ENCODE peak calls at places on chromosomes 5 and 9, in five cellular contexts. N, S, O, G and Q are unnamed samples.
A peak's percentile ranks its signal among the peaks of the same experiment; 100 is the strongest.

GRCh38 chr9:88809371-88809770 is 181.9 kb upstream of the S1PR3 start:
- DNase-seq in S (no peak), N (no peak), O (no peak), G (no peak), Q (no peak)

GRCh38 chr9:124783830-124784229 is 6.9 kb downstream of the OLFML2A start:
- DNase-seq in G (no peak), N (no peak), O (no peak), S (no peak), Q (no peak)

GRCh38 chr5:150506571-150507282 is 1.2 kb upstream of the NDST1 start:
- DNase-seq in S (no peak), G (no peak), N (no peak), O (no peak), Q (no peak)

GRCh38 chr9:135048046-135048757 is 39.3 kb upstream of the OLFM1 start:
- DNase-seq in G (no peak), S (peak; percentile 6), O (no peak), N (no peak), Q (no peak)

GRCh38 chr9:29475471-29475870 is 1902.2 kb upstream of the C9orf72 start:
- DNase-seq in N (no peak), S (no peak), G (no peak), O (no peak), Q (no peak)

GRCh38 chr5:116935561-116936162 is 361.0 kb upstream of the SEMA6A start:
- DNase-seq in G (no peak), S (no peak), N (no peak), O (no peak), Q (no peak)

GRCh38 chr9:114779352-114779845 is 26.4 kb downstream of the TNFSF15 start:
- DNase-seq in N (no peak), G (peak; percentile 81), S (no peak), O (peak; percentile 46), Q (no peak)

GRCh38 chr5:139458580-139459407 is 3.7 kb downstream of the ECSCR start:
- DNase-seq in N (no peak), S (no peak), O (peak; percentile 89), G (peak; percentile 42), Q (no peak)

GRCh38 chr9:124202447-124202971 is 55.2 kb upstream of the NEK6 start:
- DNase-seq in O (peak; percentile 16), G (peak; percentile 87), N (no peak), S (peak; percentile 76), Q (peak; percentile 95)

GRCh38 chr5:96885518-96886338 is 9.4 kb downstream of the ERAP2 start:
- DNase-seq in S (peak; percentile 23), G (no peak), O (peak; percentile 35), N (no peak), Q (no peak)

GRCh38 chr5:103847060-103847459 is 284.5 kb upstream of the NUDT12 start:
- DNase-seq in G (no peak), S (no peak), N (peak; percentile 26), O (peak; percentile 55), Q (no peak)

GRCh38 chr9:123742009-123742767 is 187.7 kb downstream of the DENND1A start:
- DNase-seq in G (no peak), O (peak; percentile 61), N (no peak), S (no peak), Q (no peak)

GRCh38 chr9:105510024-105510423 is 47.9 kb upstream of the FKTN start:
- DNase-seq in G (no peak), O (peak; percentile 96), N (peak; percentile 9), S (no peak), Q (no peak)

GRCh38 chr5:93092349-93093105 is 488.5 kb downstream of the NR2F1-AS1 start:
- DNase-seq in S (no peak), N (no peak), G (no peak), O (peak; percentile 62), Q (no peak)

GRCh38 chr9:93300585-93301081 is 116.7 kb downstream of the WNK2 start:
- DNase-seq in G (no peak), S (peak; percentile 24), N (no peak), O (no peak), Q (no peak)

GRCh38 chr5:1793301-1793740 is 6.3 kb downstream of the MRPL36 start:
- DNase-seq in N (no peak), G (peak; percentile 27), S (no peak), O (peak; percentile 53), Q (no peak)

GRCh38 chr9:124697326-124698200 is 73.5 kb downstream of the NR6A1 start:
- DNase-seq in G (no peak), S (no peak), N (no peak), O (peak; percentile 86), Q (no peak)

GRCh38 chr5:29382735-29383280 is 1810.7 kb upstream of the CDH6 start:
- DNase-seq in S (no peak), O (no peak), G (no peak), N (no peak), Q (no peak)

GRCh38 chr5:180811012-180811622 is 8.5 kb upstream of the MGAT1 start:
- DNase-seq in S (no peak), N (no peak), G (no peak), O (no peak), Q (no peak)

GRCh38 chr9:38417003-38417965 is 7.0 kb downstream of the IGFBPL1 start:
- DNase-seq in G (no peak), N (no peak), S (no peak), O (no peak), Q (no peak)
- TF ChIP-seq CTCF in G (no peak), N (peak; percentile 45), S (peak; percentile 57), O (peak; percentile 27), Q (peak; percentile 77)

GRCh38 chr5:94618493-94619328 is at the start of the genes KIAA0825 and SLF1:
- DNase-seq in N (peak; percentile 35), G (peak; percentile 90), S (peak; percentile 80), O (peak; percentile 89), Q (peak; percentile 64)

GRCh38 chr5:94614156-94614805 is 4.1 kb downstream of the KIAA0825 start:
- DNase-seq in S (no peak), G (no peak), O (no peak), N (no peak), Q (no peak)

GRCh38 chr5:94618029-94618492 is 343 bp downstream of the KIAA0825 start:
- DNase-seq in N (peak; percentile 8), O (peak; percentile 79), G (peak; percentile 71), S (no peak), Q (no peak)

GRCh38 chr5:94615843-94616242 is 2.6 kb downstream of the KIAA0825 start:
- DNase-seq in N (no peak), G (no peak), O (no peak), S (no peak), Q (no peak)

GRCh38 chr5:94613583-94613982 is 4.8 kb downstream of the KIAA0825 start:
- DNase-seq in O (peak; percentile 1), G (no peak), N (no peak), S (no peak), Q (no peak)
- TF ChIP-seq CTCF in O (no peak), G (no peak), N (peak; percentile 14), S (no peak), Q (no peak)

DNA sequence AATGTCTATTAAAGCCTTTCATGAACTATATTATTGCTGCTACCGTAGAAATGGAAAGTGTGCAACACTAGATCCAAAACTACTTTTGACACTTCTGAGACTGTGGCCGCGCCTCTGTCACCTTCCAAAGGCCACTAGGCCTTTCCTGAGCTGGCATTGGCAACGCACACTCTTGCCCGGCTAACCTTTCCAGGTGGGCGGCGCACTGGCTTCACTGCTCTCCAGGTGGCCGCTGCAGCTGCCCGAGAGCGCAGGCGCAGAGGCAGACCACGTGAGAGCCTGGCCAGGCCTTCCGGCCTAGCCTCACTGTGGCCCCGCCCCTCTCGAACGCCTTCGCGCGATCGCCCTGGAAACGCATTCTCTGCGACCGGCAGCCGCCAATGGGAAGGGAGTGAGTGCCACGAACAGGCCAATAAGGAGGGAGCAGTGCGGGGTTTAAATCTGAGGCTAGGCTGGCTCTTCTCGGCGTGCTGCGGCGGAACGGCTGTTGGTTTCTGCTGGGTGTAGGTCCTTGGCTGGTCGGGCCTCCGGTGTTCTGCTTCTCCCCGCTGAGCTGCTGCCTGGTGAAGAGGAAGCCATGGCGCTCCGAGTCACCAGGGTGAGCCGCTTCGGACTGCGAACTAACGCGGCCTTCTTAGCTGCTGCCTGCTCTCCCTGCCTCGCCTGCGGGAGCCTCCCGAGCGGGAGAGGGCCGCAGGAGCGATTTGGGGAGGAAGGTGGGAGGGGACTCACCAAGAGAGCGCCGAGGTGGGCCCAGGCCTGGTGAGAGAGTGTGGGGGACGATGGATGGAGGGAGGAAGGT is at the start of gene CCNB1:
- DNase-seq in S (peak; percentile 96), N (peak; percentile 88), O (peak; percentile 95), G (peak; percentile 99), Q (peak; percentile 96)
- TF ChIP-seq CTCF in S (no peak), N (no peak), O (no peak), G (no peak), Q (no peak)

GRCh38 chr5:174698156-174698555 is 26.2 kb upstream of the MSX2 start:
- DNase-seq in S (no peak), O (no peak), N (no peak), G (no peak), Q (no peak)
- TF ChIP-seq CTCF in S (no peak), O (no peak), N (no peak), G (no peak), Q (no peak)